ENCODE peak calls at places on chromosomes 1 and 21, in six cellular contexts. G is astrocyte of the cerebellum; C is stromal cell of bone marrow; K is activated T-helper 1 cell treated with anti-CD3 and anti-CD28 coated beads, Interleukin-12 subunit alpha, Interleukin-12 subunit beta, Interleukin-2, Interleukin-4 antibody, amounts not matched to agents 30 ng/mL and 10 ng/mL and 1 ng/mL, durations not matched to agents 14 hours and 24 hours and 36 hours; S is kidney glomerular epithelial cell; R is glutamatergic neuron. D is an unnamed sample.

GRCh38 chr1:183033205-183033604 is 10.0 kb downstream of the LAMC1 start:
- DNase-seq in G (no peak), C (no peak), K (peak; percentile 29), S (no peak), R (no peak), D (no peak)

GRCh38 chr21:35239811-35240219 is 190.7 kb upstream of the RUNX1 start:
- DNase-seq in G (no peak), C (no peak), K (no peak), S (no peak), R (peak; percentile 81), D (no peak)

GRCh38 chr1:21337931-21338567 is 47.8 kb upstream of the ECE1 start:
- DNase-seq in G (peak; percentile 59), C (peak; percentile 85), K (no peak), S (no peak), R (no peak), D (no peak)

GRCh38 chr1:150551784-150552691 is 2.8 kb downstream of the ADAMTSL4 start:
- DNase-seq in G (no peak), C (peak; percentile 88), K (no peak), S (peak; percentile 38), R (no peak), D (no peak)

GRCh38 chr1:53546409-53547155 is 87.4 kb downstream of the DMRTB1 start:
- DNase-seq in G (no peak), C (no peak), K (no peak), S (no peak), R (peak; percentile 4), D (no peak)

GRCh38 chr1:227948493-227949260 is 945 bp upstream of the WNT9A start:
- DNase-seq in G (no peak), C (no peak), K (no peak), S (no peak), R (no peak), D (no peak)

GRCh38 chr1:75791022-75791421 is 5.0 kb downstream of the RABGGTB start:
- DNase-seq in G (no peak), C (no peak), K (no peak), S (no peak), R (no peak), D (no peak)

GRCh38 chr1:228647523-228648444 is 87.5 kb upstream of the RHOU start:
- DNase-seq in G (no peak), C (no peak), K (no peak), S (peak; percentile 33), R (peak; percentile 58), D (no peak)

GRCh38 chr21:32360401-32360981 is 32.3 kb downstream of the URB1 start:
- DNase-seq in G (no peak), C (no peak), K (no peak), S (no peak), R (no peak), D (no peak)

GRCh38 chr1:40740039-40740991 is 43.3 kb upstream of the KCNQ4 start:
- DNase-seq in G (no peak), C (no peak), K (no peak), S (no peak), R (no peak), D (no peak)

GRCh38 chr1:218328769-218329168 is 16.4 kb upstream of the TGFB2 start:
- DNase-seq in G (no peak), C (no peak), K (no peak), S (no peak), R (no peak), D (no peak)

GRCh38 chr1:34845131-34845901 is 14.2 kb downstream of the SMIM12 start:
- DNase-seq in G (no peak), C (no peak), K (no peak), S (no peak), R (no peak), D (no peak)

GRCh38 chr1:34013958-34014737 is 150.3 kb downstream of the HMGB4 start:
- DNase-seq in G (no peak), C (no peak), K (no peak), S (no peak), R (peak; percentile 64), D (no peak)

GRCh38 chr1:54497338-54497737 is 50.7 kb upstream of the ACOT11 start:
- DNase-seq in G (no peak), C (no peak), K (no peak), S (no peak), R (no peak), D (no peak)

GRCh38 chr1:153532161-153532560 is 3.6 kb downstream of the S100A6 start:
- DNase-seq in G (no peak), C (no peak), K (no peak), S (no peak), R (no peak), D (no peak)

GRCh38 chr1:186283374-186283773 is 91.7 kb downstream of the TPR start:
- DNase-seq in G (no peak), C (no peak), K (no peak), S (no peak), R (no peak), D (no peak)

GRCh38 chr21:38912355-38912619 is 106.6 kb downstream of the ETS2 start:
- DNase-seq in G (no peak), C (no peak), K (no peak), S (no peak), R (no peak), D (no peak)

GRCh38 chr1:244294825-244295224 is 156.9 kb downstream of the ADSS2 start:
- DNase-seq in G (no peak), C (no peak), K (no peak), S (no peak), R (no peak), D (no peak)

GRCh38 chr21:34280987-34281386 is 82.8 kb upstream of the KCNE2 start:
- DNase-seq in G (no peak), C (no peak), K (no peak), S (no peak), R (no peak), D (no peak)

GRCh38 chr21:36926989-36927695 is 39.3 kb downstream of the HLCS start:
- DNase-seq in G (no peak), C (no peak), K (no peak), S (no peak), R (no peak), D (no peak)

GRCh38 chr21:39009587-39010225 is 173.5 kb downstream of the PSMG1 start:
- DNase-seq in G (no peak), C (no peak), K (no peak), S (no peak), R (no peak), D (no peak)

GRCh38 chr1:206578115-206578935 is 33.9 kb downstream of the EIF2D start:
- DNase-seq in G (no peak), C (no peak), K (no peak), S (no peak), R (no peak), D (no peak)

GRCh38 chr21:44954281-44954771 is 14.5 kb downstream of the SLX9 start:
- DNase-seq in G (no peak), C (no peak), K (no peak), S (no peak), R (no peak), D (no peak)

GRCh38 chr1:212918751-212919150 is 31.6 kb upstream of the VASH2 start:
- DNase-seq in G (no peak), C (no peak), K (no peak), S (no peak), R (no peak), D (no peak)

GRCh38 chr1:231806623-231807470 is 180.3 kb downstream of the DISC1 start:
- DNase-seq in G (no peak), C (no peak), K (peak; percentile 7), S (peak; percentile 60), R (peak; percentile 66), D (no peak)

GRCh38 chr1:156549831-156550230 is 22.5 kb downstream of the IQGAP3 start:
- DNase-seq in G (no peak), C (no peak), K (no peak), S (no peak), R (no peak), D (no peak)

GRCh38 chr21:45825209-45825602 is 156.4 kb upstream of the COL6A1 start:
- DNase-seq in G (no peak), C (no peak), K (no peak), S (no peak), R (no peak), D (no peak)

D was measured in cerebellar nuclear complex.